ENCODE peak calls at places on chromosomes 1 and 21, in eight cellular contexts. X, L, N, S, I, E, A and T are unnamed samples.

GRCh38 chr1:101235696-101236545 is 898 bp upstream of the S1PR1 start:
- DNase-seq in L (no peak), A (no peak), E (peak), I (peak), X (peak), N (peak), S (peak), T (peak)

GRCh38 chr1:230825061-230825803 is 43.1 kb downstream of the C1orf198 start:
- DNase-seq in E (peak), X (no peak), S (no peak), A (no peak), N (peak), L (no peak), I (no peak), T (peak)

GRCh38 chr1:14111121-14111520 is 411.1 kb downstream of the PRDM2 start:
- DNase-seq in I (no peak), E (no peak), N (no peak), S (no peak), A (no peak), L (no peak), X (no peak), T (no peak)

GRCh38 chr21:26920055-26920454 is 46.8 kb downstream of the ADAMTS5 start:
- DNase-seq in N (no peak), A (no peak), E (no peak), X (no peak), L (no peak), S (no peak), I (no peak), T (peak)

GRCh38 chr1:44827197-44828002 is 15.7 kb downstream of the PTCH2 start:
- DNase-seq in S (no peak), X (no peak), E (no peak), N (no peak), I (no peak), A (no peak), L (no peak), T (no peak)

GRCh38 chr1:235595079-235595478 is 54.5 kb downstream of the GNG4 start:
- DNase-seq in S (no peak), N (no peak), X (no peak), L (no peak), I (no peak), A (no peak), E (no peak), T (no peak)

GRCh38 chr1:48202030-48202752 is 20.3 kb upstream of the SLC5A9 start:
- DNase-seq in A (no peak), N (peak), L (no peak), I (peak), X (peak), S (peak), E (peak), T (peak)

GRCh38 chr1:147541672-147542548 is 609 bp downstream of the BCL9 start:
- DNase-seq in E (peak), N (peak), A (peak), S (no peak), X (no peak), L (peak), I (peak), T (peak)

GRCh38 chr1:180571832-180572636 is 13.3 kb downstream of the OVAAL start:
- DNase-seq in S (no peak), L (no peak), E (no peak), I (no peak), X (no peak), N (no peak), A (no peak), T (no peak)

GRCh38 chr1:51877434-51878306 is 857 bp downstream of the NRDC start:
- DNase-seq in S (peak), L (peak), N (peak), I (no peak), X (peak), A (no peak), E (peak), T (no peak)

GRCh38 chr21:31905444-31906400 is 32.9 kb downstream of the HUNK start:
- DNase-seq in N (no peak), I (no peak), E (no peak), X (no peak), A (no peak), S (no peak), L (no peak), T (no peak)

GRCh38 chr1:243253927-243254232 is 1.2 kb downstream of the CEP170 start:
- DNase-seq in I (no peak), L (no peak), E (no peak), S (peak), A (no peak), X (no peak), N (no peak), T (no peak)

GRCh38 chr1:244603498-244603897 is 49.4 kb upstream of the DESI2 start:
- DNase-seq in L (no peak), I (no peak), A (no peak), N (no peak), E (peak), X (no peak), S (peak), T (peak)

GRCh38 chr1:182614796-182615451 is 10.7 kb upstream of the RGS16 start:
- DNase-seq in N (peak), A (peak), X (peak), L (peak), I (peak), E (peak), S (peak), T (peak)

GRCh38 chr1:192489046-192489445 is 86.5 kb upstream of the RGS1 start:
- DNase-seq in E (no peak), I (no peak), S (no peak), L (no peak), A (no peak), X (no peak), N (no peak), T (peak)

GRCh38 chr1:43550598-43551246 is 20.0 kb downstream of the PTPRF start:
- DNase-seq in A (no peak), I (no peak), X (no peak), L (no peak), N (no peak), E (no peak), S (no peak), T (no peak)

GRCh38 chr1:193629875-193630274 is 443.5 kb upstream of the B3GALT2 start:
- DNase-seq in N (no peak), X (no peak), L (no peak), E (peak), I (no peak), A (no peak), S (no peak), T (no peak)

GRCh38 chr1:94622757-94623156 is 81.2 kb upstream of the F3 start:
- DNase-seq in I (no peak), N (no peak), X (no peak), E (peak), A (no peak), S (no peak), L (no peak), T (peak)

GRCh38 chr1:180778782-180779398 is 133.8 kb upstream of the KIAA1614 start:
- DNase-seq in I (no peak), X (no peak), S (no peak), E (peak), L (no peak), A (no peak), N (no peak), T (no peak)

GRCh38 chr1:15352122-15352957 is 57.3 kb upstream of the EFHD2 start:
- DNase-seq in A (no peak), I (no peak), N (no peak), X (no peak), E (peak), S (no peak), L (no peak), T (peak)

GRCh38 chr1:184790642-184791041 is 36.0 kb upstream of the EDEM3 start:
- DNase-seq in A (no peak), S (no peak), X (no peak), N (no peak), L (no peak), I (no peak), E (no peak), T (no peak)

GRCh38 chr1:228446849-228447248 is 30.2 kb upstream of the TRIM17 start:
- DNase-seq in L (no peak), A (no peak), S (no peak), E (no peak), I (no peak), X (no peak), N (no peak), T (no peak)

DNA sequence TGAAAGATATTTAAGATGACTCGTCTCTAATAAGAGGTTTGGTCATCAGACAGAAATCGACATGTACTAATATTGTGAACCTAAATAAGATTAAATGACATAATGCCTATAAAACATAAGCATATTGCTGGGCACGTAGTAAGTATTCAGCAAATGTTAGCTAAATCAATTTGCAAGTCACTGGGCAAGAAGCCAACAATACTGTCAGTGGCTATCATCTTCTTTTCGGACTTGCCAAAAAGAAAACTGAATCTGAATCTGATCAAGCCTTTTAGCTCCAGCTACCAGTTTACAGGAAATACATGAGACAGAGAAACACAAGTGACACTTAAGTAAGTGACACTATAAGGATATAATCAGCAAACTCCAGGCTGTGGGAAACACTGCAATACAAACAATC is 46.0 kb downstream of the RPL5 start:
- DNase-seq in X (no peak), I (no peak), S (no peak), A (no peak), E (peak), L (no peak), N (no peak), T (peak)
- H3K4me3 ChIP-seq in X (no peak), I (no peak), S (no peak), A (no peak), E (no peak), L (no peak), N (no peak), T (no peak)

DNA sequence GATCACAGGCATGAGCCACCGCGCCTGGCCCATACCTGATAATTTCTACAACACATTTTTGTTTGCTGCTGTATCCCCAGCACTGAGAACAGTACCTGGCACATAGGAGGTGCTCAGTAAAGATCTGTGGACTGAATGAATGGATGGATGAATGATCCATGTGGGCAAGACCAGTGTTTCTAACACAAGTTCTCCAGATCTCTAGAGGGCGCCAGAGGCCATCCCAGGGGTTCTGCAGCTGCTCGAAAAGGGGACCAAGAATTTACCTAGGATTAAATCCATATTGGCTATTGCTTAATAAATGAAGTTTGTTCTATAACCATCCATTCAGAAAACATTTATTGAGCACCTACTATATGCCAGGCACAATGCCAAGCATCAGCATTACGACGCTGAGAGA is 167.7 kb downstream of the ACTL8 start:
- DNase-seq in S (peak), E (peak), X (no peak), L (peak), A (no peak), N (no peak), I (no peak), T (peak)
- TF ChIP-seq CTCF in S (peak), E (peak), X (no peak), L (peak), A (no peak), N (peak), I (no peak), T (peak)

DNA sequence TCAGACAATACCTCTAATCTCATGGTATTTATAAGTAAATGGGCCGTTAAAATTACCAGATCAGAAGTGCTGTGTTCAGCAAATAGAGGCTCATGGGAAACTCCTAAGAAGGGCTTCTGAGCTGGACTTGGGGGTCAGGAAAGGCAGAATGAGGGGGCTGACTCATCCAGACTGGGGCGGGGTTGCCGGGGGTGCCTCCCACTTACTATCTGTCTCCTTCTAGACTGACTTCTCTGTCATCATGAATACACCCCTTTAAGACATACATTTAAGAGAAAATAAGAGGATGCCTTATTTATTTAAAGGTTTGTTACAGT is 96.0 kb upstream of the ERRFI1 start:
- DNase-seq in E (peak), N (no peak), X (no peak), A (no peak), L (no peak), S (no peak), I (peak), T (peak)
- H3K4me3 ChIP-seq in E (no peak), N (no peak), X (no peak), A (peak), L (no peak), S (no peak), I (no peak), T (no peak)

GRCh38 chr1:63779338-63779819 is 5.6 kb downstream of the ROR1 start:
- DNase-seq in N (no peak), X (no peak), A (no peak), S (no peak), I (no peak), E (no peak), L (no peak), T (peak)

GRCh38 chr1:63775418-63776127 is 1.8 kb downstream of the ROR1 start:
- DNase-seq in A (no peak), E (no peak), X (no peak), L (no peak), I (no peak), S (no peak), N (no peak), T (peak)

GRCh38 chr1:63774617-63775417 is 1.0 kb downstream of the ROR1 start:
- DNase-seq in N (no peak), E (peak), I (peak), S (no peak), X (peak), L (peak), A (no peak), T (peak)

GRCh38 chr1:63777965-63778880 is 4.4 kb downstream of the ROR1 start:
- DNase-seq in A (no peak), L (no peak), E (no peak), X (no peak), S (no peak), I (no peak), N (no peak), T (no peak)

DNA sequence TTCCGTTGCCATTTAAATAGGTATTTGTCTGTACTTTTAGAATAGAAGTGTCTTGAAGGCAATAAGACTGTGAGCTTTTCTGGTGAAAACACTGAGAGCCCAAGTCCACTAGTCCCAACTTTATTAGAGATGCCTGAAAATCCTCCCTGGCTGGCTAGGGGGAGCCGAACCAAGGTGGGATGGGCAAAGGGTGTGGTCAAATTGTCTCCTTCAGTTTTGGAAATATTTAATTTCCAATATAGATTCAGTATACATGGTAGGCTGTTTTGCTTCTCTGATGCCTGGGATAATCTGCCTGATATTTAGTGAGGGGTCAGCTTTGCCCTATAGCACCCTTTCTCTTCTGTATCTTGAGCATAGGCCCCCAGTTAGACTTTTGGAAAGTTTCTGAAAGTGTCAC is 3.5 kb downstream of the ROR1 start:
- DNase-seq in L (no peak), S (no peak), E (no peak), I (no peak), A (no peak), N (no peak), X (no peak), T (no peak)
- TF ChIP-seq CTCF in L (no peak), S (no peak), E (no peak), I (no peak), A (no peak), N (no peak), X (no peak), T (peak)

GRCh38 chr1:89786628-89787214 is 34.1 kb upstream of the LRRC8D start:
- DNase-seq in N (no peak), L (no peak), S (no peak), X (no peak), I (no peak), E (no peak), A (no peak), T (no peak)
- H3K4me3 ChIP-seq in N (no peak), L (no peak), S (no peak), X (no peak), I (no peak), E (no peak), A (no peak), T (no peak)

GRCh38 chr1:33641099-33641830 is 168.8 kb downstream of the ZSCAN20 start:
- DNase-seq in N (no peak), I (no peak), L (no peak), X (no peak), S (no peak), A (no peak), E (peak), T (peak)
- TF ChIP-seq CTCF in N (peak), I (peak), L (no peak), X (no peak), S (peak), A (no peak), E (peak), T (peak)